ENCODE peak calls at places on chromosomes 7 and 10, in ten cellular contexts. Z is tibial nerve, F is fibroblast of the aortic adventitia, J is cardiac muscle cell, G is endodermal cell, E is foreskin fibroblast, L is epithelial cell of proximal tubule, U is B cell, A is A549, I is PC-9. P is an unnamed sample.

GRCh38 chr7:72030994-72031667 is 381.0 kb downstream of the CALN1 start:
- DNase-seq in U (no peak), E (no peak), L (no peak), A (no peak), G (no peak), J (no peak), F (no peak), I (no peak), Z (no peak), P (no peak)

GRCh38 chr7:134943785-134944400 is 42.4 kb upstream of the AGBL3 start:
- DNase-seq in E (no peak), I (no peak), F (peak; percentile 48), G (no peak), A (peak; percentile 44), U (no peak), L (no peak), J (peak; percentile 49), Z (no peak), P (no peak)

GRCh38 chr10:89773081-89773480 is 71.7 kb downstream of the KIF20B start:
- DNase-seq in F (no peak), G (no peak), E (peak; percentile 12), U (no peak), A (no peak), Z (no peak), L (peak; percentile 10), I (no peak), J (no peak), P (no peak)

GRCh38 chr10:100713049-100713858 is 32.1 kb upstream of the PAX2 start:
- DNase-seq in L (no peak), I (no peak), E (no peak), A (no peak), J (peak; percentile 13), G (peak; percentile 73), U (peak; percentile 58), F (no peak), Z (no peak), P (no peak)

GRCh38 chr10:128009357-128009756 is 102.5 kb downstream of the PTPRE start:
- DNase-seq in I (no peak), F (no peak), U (no peak), Z (no peak), J (no peak), E (no peak), G (no peak), A (no peak), L (no peak), P (no peak)

GRCh38 chr7:31122649-31123058 is 70.5 kb downstream of the ADCYAP1R1 start:
- DNase-seq in F (peak; percentile 96), G (peak; percentile 90), J (peak; percentile 95), I (peak; percentile 69), E (peak; percentile 76), U (no peak), Z (peak; percentile 41), A (peak; percentile 46), L (peak; percentile 27), P (peak; percentile 61)

GRCh38 chr10:86077871-86078638 is 288.5 kb downstream of the GRID1 start:
- DNase-seq in L (no peak), U (no peak), J (no peak), Z (no peak), A (no peak), F (no peak), I (no peak), G (peak; percentile 38), E (no peak), P (no peak)

GRCh38 chr10:44907576-44907975 is 3.6 kb upstream of the TMEM72 start:
- DNase-seq in L (no peak), G (no peak), J (no peak), U (no peak), I (no peak), Z (no peak), E (no peak), F (no peak), A (no peak), P (no peak)

GRCh38 chr10:77131214-77131613 is 506.4 kb downstream of the KCNMA1 start:
- DNase-seq in J (no peak), A (no peak), G (no peak), U (no peak), E (peak; percentile 17), Z (no peak), F (no peak), I (no peak), L (no peak), P (no peak)

GRCh38 chr10:122285506-122286444 is 14.7 kb downstream of the BTBD16 start:
- DNase-seq in A (no peak), U (no peak), L (no peak), J (no peak), E (no peak), G (no peak), I (no peak), F (no peak), Z (no peak), P (no peak)

GRCh38 chr10:19041176-19041575 is 7.4 kb upstream of the MALRD1 start:
- DNase-seq in I (no peak), G (no peak), L (no peak), F (no peak), J (no peak), U (no peak), A (no peak), E (no peak), Z (no peak), P (no peak)

GRCh38 chr10:49552277-49552676 is 13.4 kb upstream of the ERCC6 start:
- DNase-seq in A (no peak), J (peak; percentile 86), L (no peak), Z (no peak), E (peak; percentile 89), G (no peak), F (peak; percentile 93), U (no peak), I (peak; percentile 97), P (no peak)

GRCh38 chr10:110704906-110705476 is 60.9 kb downstream of the RBM20 start:
- DNase-seq in F (peak; percentile 20), L (no peak), J (no peak), U (no peak), G (no peak), I (no peak), A (no peak), E (no peak), Z (no peak), P (no peak)

DNA sequence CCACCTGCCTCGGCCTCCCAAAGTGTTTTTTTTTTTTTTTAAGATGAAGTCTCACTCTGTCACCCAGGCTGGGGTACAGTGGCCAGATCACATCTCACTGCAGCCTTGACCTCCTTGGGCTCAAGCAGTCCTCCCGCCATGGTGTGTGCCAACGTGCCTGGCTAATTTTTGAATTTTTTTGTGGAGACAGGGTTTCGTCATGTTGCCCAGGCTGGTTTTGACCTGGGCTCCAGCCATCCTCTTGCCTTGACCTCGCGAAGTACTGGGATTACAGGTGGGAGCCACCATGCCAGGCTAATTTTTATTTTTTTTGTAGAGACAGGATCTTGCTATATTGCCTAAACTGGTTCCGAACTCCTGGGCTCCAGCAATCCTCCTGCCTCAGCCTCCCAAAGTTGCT is 9.0 kb upstream of the MLXIPL start:
- DNase-seq in U (no peak), I (no peak), A (no peak), F (no peak), J (no peak), Z (no peak), L (no peak), G (no peak), E (no peak), P (no peak)
- TF ChIP-seq CTCF in U (no peak), I (no peak), A (no peak), F (no peak), J (no peak), Z (no peak), L (no peak), G (no peak), E (no peak), P (no peak)

GRCh38 chr10:132547421-132547861 is 9.9 kb downstream of the INPP5A start:
- DNase-seq in L (no peak), J (no peak), U (peak; percentile 70), I (no peak), F (no peak), G (no peak), A (no peak), Z (no peak), E (no peak), P (no peak)
- TF ChIP-seq CTCF in L (no peak), J (no peak), U (no peak), I (no peak), F (no peak), G (no peak), A (no peak), Z (no peak), E (no peak), P (no peak)

GRCh38 chr7:51187941-51188340 is 128.7 kb downstream of the COBL start:
- DNase-seq in Z (no peak), F (no peak), J (no peak), U (no peak), G (peak; percentile 94), A (peak; percentile 41), I (no peak), E (no peak), L (no peak), P (peak; percentile 28)
- TF ChIP-seq CTCF in Z (no peak), F (no peak), J (no peak), U (no peak), G (peak; percentile 83), A (no peak), I (no peak), E (no peak), L (peak; percentile 35), P (peak; percentile 49)

GRCh38 chr10:132920101-132920925 is 22.1 kb downstream of the CFAP46 start:
- DNase-seq in L (no peak), U (no peak), Z (no peak), A (no peak), E (no peak), F (no peak), I (no peak), G (no peak), J (no peak), P (no peak)
- TF ChIP-seq CTCF in L (no peak), U (no peak), Z (no peak), A (no peak), E (no peak), F (no peak), I (no peak), G (no peak), J (no peak), P (no peak)

DNA sequence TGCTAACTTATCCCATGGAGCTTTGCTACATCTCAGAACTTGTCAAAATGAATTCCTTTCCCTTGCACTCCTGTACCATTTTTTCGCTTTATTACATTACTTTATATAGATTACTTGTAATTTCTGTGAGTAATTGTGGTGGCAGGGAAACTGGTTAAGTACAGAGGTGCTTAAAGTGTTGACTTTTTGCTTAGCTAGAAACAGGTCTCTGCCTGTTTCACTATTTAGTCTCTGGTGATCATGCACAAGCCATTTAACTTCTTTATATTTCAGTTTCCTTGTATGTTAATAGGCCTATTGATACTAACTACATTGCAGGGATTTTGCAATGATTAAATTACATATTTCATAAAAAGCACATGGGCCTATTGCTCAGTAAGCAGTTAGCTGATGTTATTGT is 233.8 kb downstream of the PRKG1 start:
- DNase-seq in E (no peak), Z (no peak), L (no peak), F (no peak), G (no peak), A (no peak), J (no peak), U (no peak), I (no peak), P (no peak)
- TF ChIP-seq CTCF in E (no peak), Z (no peak), L (no peak), F (no peak), G (no peak), A (no peak), J (no peak), U (no peak), I (no peak), P (no peak)

DNA sequence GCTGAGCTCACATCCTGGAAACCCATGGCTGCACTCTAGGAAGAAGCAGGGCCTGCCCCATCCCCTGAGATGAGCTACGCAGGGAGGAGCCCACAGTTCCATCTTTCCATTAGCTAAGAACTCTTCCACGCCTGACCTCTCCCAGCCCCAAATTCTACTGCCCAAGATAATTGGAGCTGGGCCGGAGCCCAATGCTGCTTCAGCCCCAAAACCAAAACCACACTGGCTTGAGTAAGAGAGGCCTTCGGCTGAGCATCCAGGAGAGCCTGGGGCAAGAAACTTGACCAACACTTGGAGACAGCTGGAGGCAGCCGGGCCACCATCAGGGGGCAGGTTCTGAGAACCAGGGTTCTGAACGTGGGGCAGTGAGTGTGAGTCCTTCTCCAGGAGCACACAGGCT is 116.1 kb upstream of the ZMIZ1 start:
- DNase-seq in U (no peak), A (no peak), E (peak; percentile 69), F (peak; percentile 91), J (peak; percentile 91), Z (peak; percentile 39), I (no peak), L (no peak), G (no peak), P (no peak)
- TF ChIP-seq CTCF in U (no peak), A (no peak), E (no peak), F (peak; percentile 32), J (peak; percentile 35), Z (no peak), I (no peak), L (no peak), G (no peak), P (no peak)

P was measured in neural crest cell.